ENCODE peak calls at places on chromosomes 12 and 14, in four cellular contexts. X is hippocampal formation; S is CD8-positive, alpha-beta memory T cell; N is WTC11. C is an unnamed sample.

GRCh38 chr12:81610955-81611889 is 147.9 kb downstream of the PPFIA2 start:
- DNase-seq in N (peak; percentile 12), S (no peak), X (no peak), C (peak; percentile 51)

GRCh38 chr12:57522887-57523705 is 472 bp downstream of the MBD6 start:
- DNase-seq in N (peak; percentile 72), S (peak; percentile 52), X (peak; percentile 35), C (no peak)

GRCh38 chr14:74552623-74553022 is 59.1 kb downstream of the ISCA2 start:
- DNase-seq in S (no peak), X (no peak), N (no peak), C (no peak)

GRCh38 chr12:103799504-103800251 is 41.4 kb downstream of the NT5DC3 start:
- DNase-seq in S (no peak), X (no peak), N (no peak), C (no peak)

GRCh38 chr14:103031956-103032355 is 25.4 kb downstream of the CDC42BPB start:
- DNase-seq in N (peak; percentile 41), S (no peak), X (no peak), C (no peak)

GRCh38 chr14:104444159-104445030 is 135.2 kb upstream of the C14orf180 start:
- DNase-seq in S (no peak), N (no peak), X (no peak), C (no peak)

GRCh38 chr12:115998119-115998633 is 279.3 kb downstream of the MED13L start:
- DNase-seq in N (peak; percentile 26), S (no peak), X (peak; percentile 35), C (peak; percentile 82)

GRCh38 chr12:21891763-21892217 is 49.4 kb downstream of the ABCC9 start:
- DNase-seq in N (no peak), S (no peak), X (peak; percentile 15), C (no peak)

GRCh38 chr12:113298861-113299545 is 35.9 kb downstream of the SLC8B1 start:
- DNase-seq in N (no peak), X (peak; percentile 41), S (no peak), C (no peak)

GRCh38 chr12:25051583-25052190 is 102.8 kb upstream of the BCAT1 start:
- DNase-seq in N (no peak), X (no peak), S (peak; percentile 35), C (no peak)

GRCh38 chr14:89303452-89304435 is 113.3 kb downstream of the FOXN3 start:
- DNase-seq in N (no peak), X (peak; percentile 64), S (no peak), C (no peak)

GRCh38 chr14:70793637-70794036 is 15.7 kb downstream of the MAP3K9 start:
- DNase-seq in S (no peak), X (no peak), N (no peak), C (no peak)

GRCh38 chr14:70416322-70416716 is 571 bp downstream of the SYNJ2BP start:
- DNase-seq in S (no peak), N (no peak), X (no peak), C (no peak)

GRCh38 chr12:93373847-93374723 is 3.6 kb upstream of the NUDT4 start:
- DNase-seq in X (no peak), N (no peak), S (no peak), C (no peak)

GRCh38 chr12:125583071-125583470 is 517.8 kb downstream of the AACS start:
- DNase-seq in N (no peak), S (no peak), X (no peak), C (no peak)

GRCh38 chr14:86196476-86196875 is 666.5 kb downstream of the FLRT2 start:
- DNase-seq in X (no peak), N (no peak), S (no peak), C (no peak)

GRCh38 chr12:6250343-6250742 is 50.1 kb downstream of the CD9 start:
- DNase-seq in X (no peak), S (no peak), N (no peak), C (no peak)

GRCh38 chr12:46577063-46577776 is 204.6 kb upstream of the SLC38A2 start:
- DNase-seq in X (no peak), N (no peak), S (no peak), C (no peak)

GRCh38 chr12:125149160-125150108 is 84.2 kb downstream of the AACS start:
- DNase-seq in N (no peak), X (no peak), S (no peak), C (no peak)

GRCh38 chr14:105313381-105314286 is 914 bp upstream of the PACS2 start:
- DNase-seq in N (peak; percentile 47), X (peak; percentile 31), S (no peak), C (peak; percentile 55)

GRCh38 chr12:69570000-69570516 is 15.2 kb upstream of the CCT2 start:
- DNase-seq in S (no peak), N (no peak), X (no peak), C (no peak)